ENCODE peak calls at places on chromosomes 13 and 19, in eight cellular contexts. J is HCT116, U is OCI-LY7, F is hepatocyte, X is neural progenitor cell, P is GM23338, V is PC-3, D is SK-N-SH. H is an unnamed sample.

GRCh38 chr13:108176685-108177274 is 38.6 kb downstream of the LIG4 start:
- DNase-seq in J (peak), U (peak), F (peak), X (peak), P (peak), V (peak), D (peak), H (no peak)

GRCh38 chr19:1491849-1492170 is 829 bp downstream of the REEP6 start:
- DNase-seq in J (no peak), U (no peak), F (no peak), X (no peak), P (no peak), V (peak), D (no peak), H (no peak)

GRCh38 chr19:32480321-32480720 is 74.8 kb downstream of the DPY19L3 start:
- DNase-seq in J (no peak), U (no peak), F (no peak), X (no peak), P (no peak), V (no peak), D (no peak), H (no peak)

GRCh38 chr13:110279684-110280083 is 27.3 kb downstream of the COL4A1 start:
- DNase-seq in J (no peak), U (no peak), F (no peak), X (no peak), P (no peak), V (no peak), D (no peak), H (no peak)

GRCh38 chr13:112532837-112533745 is 54.9 kb downstream of the TUBGCP3 start:
- DNase-seq in J (no peak), U (no peak), F (no peak), X (no peak), P (no peak), V (no peak), D (peak), H (no peak)

GRCh38 chr13:101307181-101307701 is 109.1 kb downstream of the NALCN start:
- DNase-seq in J (no peak), U (no peak), F (peak), X (no peak), P (no peak), V (no peak), D (no peak), H (no peak)

GRCh38 chr19:35757231-35757748 is 461 bp upstream of the HSPB6 start:
- DNase-seq in J (no peak), U (no peak), F (peak), X (peak), P (peak), V (peak), D (peak), H (no peak)

GRCh38 chr19:16017138-16017490 is 59.2 kb upstream of the TPM4 start:
- DNase-seq in J (no peak), U (no peak), F (no peak), X (no peak), P (no peak), V (no peak), D (peak), H (no peak)

GRCh38 chr19:35040826-35041547 is 534 bp upstream of the HPN start:
- DNase-seq in J (no peak), U (no peak), F (peak), X (peak), P (peak), V (no peak), D (no peak), H (no peak)

GRCh38 chr13:41942462-41943094 is 18.3 kb downstream of the VWA8 start:
- DNase-seq in J (no peak), U (peak), F (peak), X (peak), P (peak), V (peak), D (no peak), H (no peak)

GRCh38 chr13:75452564-75452963 is 29.4 kb downstream of the TBC1D4 start:
- DNase-seq in J (no peak), U (no peak), F (no peak), X (no peak), P (no peak), V (no peak), D (no peak), H (no peak)

GRCh38 chr19:11499327-11499726 is 6.3 kb downstream of the ZNF653 start:
- DNase-seq in J (no peak), U (no peak), F (no peak), X (no peak), P (no peak), V (no peak), D (no peak), H (no peak)

GRCh38 chr19:56405062-56405461 is 930 bp downstream of the ZNF583 start:
- DNase-seq in J (no peak), U (no peak), F (no peak), X (no peak), P (no peak), V (no peak), D (no peak), H (no peak)

GRCh38 chr19:2426661-2427322 is 594 bp downstream of the TIMM13 start:
- DNase-seq in J (peak), U (peak), F (peak), X (peak), P (peak), V (peak), D (peak), H (peak)

GRCh38 chr19:10760268-10760944 is 42.5 kb downstream of the DNM2 start:
- DNase-seq in J (peak), U (peak), F (peak), X (no peak), P (no peak), V (peak), D (no peak), H (no peak)

GRCh38 chr13:35687336-35687735 is 210.8 kb upstream of the MAB21L1 start:
- DNase-seq in J (no peak), U (no peak), F (no peak), X (no peak), P (no peak), V (no peak), D (no peak), H (no peak)

GRCh38 chr19:571127-571974 is 1.0 kb upstream of the BSG start:
- DNase-seq in J (no peak), U (peak), F (peak), X (peak), P (peak), V (peak), D (no peak), H (peak)

GRCh38 chr19:10836478-10837325 is 690 bp upstream of the TMED1 start:
- DNase-seq in J (peak), U (peak), F (peak), X (no peak), P (peak), V (no peak), D (no peak), H (peak)

GRCh38 chr19:55467236-55468053 is 2.9 kb upstream of the C19orf85 start:
- DNase-seq in J (no peak), U (peak), F (peak), X (peak), P (peak), V (peak), D (peak), H (peak)

GRCh38 chr13:29771247-29771646 is 79.2 kb downstream of the UBL3 start:
- DNase-seq in J (peak), U (peak), F (peak), X (peak), P (peak), V (peak), D (peak), H (peak)

GRCh38 chr13:49082653-49083536 is 107.2 kb downstream of the FNDC3A start:
- DNase-seq in J (no peak), U (no peak), F (no peak), X (no peak), P (no peak), V (no peak), D (no peak), H (no peak)

GRCh38 chr13:70173236-70173959 is 65.1 kb upstream of the KLHL1 start:
- DNase-seq in J (no peak), U (no peak), F (no peak), X (no peak), P (peak), V (no peak), D (no peak), H (no peak)

GRCh38 chr13:114166381-114167131 is 12.5 kb upstream of the CFAP97D2 start:
- DNase-seq in J (no peak), U (no peak), F (no peak), X (no peak), P (no peak), V (no peak), D (peak), H (no peak)

GRCh38 chr19:1275976-1276619 is 768 bp downstream of the FAM174C start:
- DNase-seq in J (no peak), U (no peak), F (no peak), X (no peak), P (no peak), V (no peak), D (no peak), H (no peak)

GRCh38 chr13:39370554-39370953 is 232.4 kb downstream of the LHFPL6 start:
- DNase-seq in J (no peak), U (no peak), F (peak), X (no peak), P (no peak), V (no peak), D (no peak), H (no peak)

GRCh38 chr19:12664406-12665280 is 1.9 kb downstream of the MAN2B1 start:
- DNase-seq in J (no peak), U (peak), F (no peak), X (peak), P (peak), V (no peak), D (peak), H (no peak)

GRCh38 chr13:111909971-111910671 is 156.8 kb upstream of the SOX1 start:
- DNase-seq in J (no peak), U (no peak), F (peak), X (no peak), P (no peak), V (no peak), D (no peak), H (no peak)

GRCh38 chr19:35451278-35452096 is 3.4 kb downstream of the FFAR2 start:
- DNase-seq in J (no peak), U (peak), F (no peak), X (no peak), P (no peak), V (no peak), D (no peak), H (peak)

GRCh38 chr19:57903298-57904174 is 12.9 kb downstream of the ZNF417 start:
- DNase-seq in J (peak), U (peak), F (peak), X (peak), P (peak), V (peak), D (peak), H (no peak)

GRCh38 chr19:40803857-40804782 is 5.1 kb downstream of the EGLN2 start:
- DNase-seq in J (no peak), U (peak), F (no peak), X (no peak), P (peak), V (peak), D (no peak), H (peak)

GRCh38 chr19:13902993-13903555 is 2.8 kb downstream of the BRME1 start:
- DNase-seq in J (no peak), U (peak), F (no peak), X (no peak), P (peak), V (peak), D (peak), H (peak)

GRCh38 chr13:46664195-46664594 is 111.2 kb downstream of the LRCH1 start:
- DNase-seq in J (no peak), U (no peak), F (no peak), X (no peak), P (no peak), V (no peak), D (no peak), H (no peak)

GRCh38 chr19:54133312-54133956 is 4.1 kb upstream of the CNOT3 start:
- DNase-seq in J (peak), U (no peak), F (peak), X (peak), P (peak), V (peak), D (no peak), H (peak)

GRCh38 chr19:47021536-47022139 is 2.0 kb downstream of the NPAS1 start:
- DNase-seq in J (no peak), U (no peak), F (peak), X (peak), P (peak), V (no peak), D (peak), H (no peak)

DNA sequence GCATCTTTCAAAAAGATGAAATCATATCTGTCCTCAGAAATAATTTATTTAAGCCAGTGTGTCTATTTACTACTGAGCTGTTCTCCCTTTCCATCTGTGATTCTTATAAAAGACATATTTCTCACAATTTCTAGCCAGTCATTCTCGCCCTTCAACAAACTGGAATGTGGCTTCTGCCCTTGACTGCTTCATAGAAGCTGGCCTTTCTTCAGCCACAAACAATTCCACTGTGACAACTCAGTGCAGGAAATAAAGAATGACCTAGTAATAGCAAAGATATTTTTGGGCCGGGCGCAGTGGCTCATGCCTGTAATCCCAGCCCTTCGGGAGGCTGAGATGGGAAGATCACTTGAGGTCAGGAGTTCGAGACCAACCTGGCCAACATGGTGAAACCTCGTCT is 655.5 kb downstream of the PCDH9 start:
- DNase-seq in J (no peak), U (no peak), F (no peak), X (no peak), P (no peak), V (no peak), D (no peak), H (no peak)
- TF ChIP-seq EZH2phosphoT487 in J (no peak), U (no peak), F (no peak), X (no peak), P (no peak), V (no peak), D (no peak), H (no peak)

DNA sequence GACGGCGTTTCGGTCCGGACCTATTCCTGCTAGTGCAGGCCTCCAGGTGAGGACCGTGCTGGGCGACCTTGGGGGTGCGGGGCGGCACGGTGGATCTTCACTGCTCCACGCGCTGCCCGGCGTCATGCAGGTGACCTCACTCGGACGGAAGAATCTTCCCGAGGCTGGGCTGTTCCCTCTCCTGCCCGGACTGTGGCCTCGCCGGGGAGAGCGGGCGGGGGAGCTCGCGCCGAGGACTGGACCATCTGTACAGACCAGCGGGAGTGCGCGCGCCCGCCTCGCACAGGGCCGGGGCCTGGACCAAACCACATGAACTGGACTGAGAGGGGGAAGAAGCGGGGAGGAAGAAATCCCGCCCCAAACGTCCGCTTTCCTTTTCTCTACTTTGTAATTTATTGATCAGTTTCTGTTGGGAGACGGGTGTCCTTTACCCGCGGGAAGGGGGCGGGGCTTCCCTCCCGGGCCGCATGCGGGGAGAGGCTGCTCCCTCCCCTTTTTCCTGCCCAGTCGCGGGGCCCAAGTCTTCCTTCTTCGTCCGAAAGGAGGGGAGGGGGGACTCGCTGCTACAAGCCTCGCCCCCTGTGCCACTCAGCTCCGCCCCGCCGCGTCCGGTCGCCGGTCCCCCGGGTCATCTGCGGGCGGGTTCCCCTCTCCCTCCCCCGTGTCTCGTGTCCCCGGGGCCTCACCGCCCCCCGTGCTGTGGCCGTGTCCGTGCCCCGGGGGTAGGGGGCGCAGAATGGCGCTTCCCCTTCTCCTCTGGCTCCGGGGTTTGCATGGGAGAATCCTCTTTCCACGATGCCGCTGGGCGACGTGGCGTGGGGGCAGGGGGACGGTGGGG is 4.9 kb downstream of the HRC start:
- DNase-seq in J (peak), U (peak), F (peak), X (peak), P (peak), V (peak), D (peak), H (peak)
- H2AFZ ChIP-seq in J (no peak), U (peak), F (peak), X (peak), P (peak), V (peak), D (peak), H (peak)

GRCh38 chr13:37978680-37979079 is 109.1 kb upstream of the TRPC4 start:
- DNase-seq in J (no peak), U (no peak), F (no peak), X (no peak), P (no peak), V (no peak), D (no peak), H (no peak)

GRCh38 chr13:37985281-37985680 is 115.7 kb upstream of the TRPC4 start:
- DNase-seq in J (no peak), U (no peak), F (no peak), X (no peak), P (no peak), V (no peak), D (no peak), H (no peak)

GRCh38 chr13:37981932-37982331 is 112.4 kb upstream of the TRPC4 start:
- DNase-seq in J (no peak), U (no peak), F (no peak), X (no peak), P (no peak), V (no peak), D (no peak), H (no peak)

DNA sequence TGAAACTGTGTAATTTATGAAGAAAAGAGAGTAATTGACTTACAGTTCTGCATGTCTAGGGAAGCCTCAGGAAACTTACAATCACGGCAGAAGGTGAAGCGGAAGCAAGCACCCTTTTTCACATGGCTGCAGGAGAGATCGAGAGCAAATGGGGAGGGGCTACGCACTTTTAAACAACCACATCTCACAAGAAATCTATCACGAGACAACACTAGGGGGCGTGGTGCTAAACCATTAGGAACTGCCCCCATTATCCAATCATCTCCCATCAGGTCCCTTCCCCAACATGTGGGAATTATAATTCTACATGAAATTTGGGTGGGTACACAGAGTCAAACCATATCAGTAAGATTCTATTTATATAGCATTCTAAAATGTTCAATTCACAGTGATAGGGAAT is 114.8 kb upstream of the TRPC4 start:
- DNase-seq in J (no peak), U (no peak), F (no peak), X (peak), P (peak), V (no peak), D (no peak), H (no peak)
- TF ChIP-seq CTCF in J (no peak), U (peak), F (no peak), X (peak), P (peak), V (no peak), D (peak), H (no peak)

DNA sequence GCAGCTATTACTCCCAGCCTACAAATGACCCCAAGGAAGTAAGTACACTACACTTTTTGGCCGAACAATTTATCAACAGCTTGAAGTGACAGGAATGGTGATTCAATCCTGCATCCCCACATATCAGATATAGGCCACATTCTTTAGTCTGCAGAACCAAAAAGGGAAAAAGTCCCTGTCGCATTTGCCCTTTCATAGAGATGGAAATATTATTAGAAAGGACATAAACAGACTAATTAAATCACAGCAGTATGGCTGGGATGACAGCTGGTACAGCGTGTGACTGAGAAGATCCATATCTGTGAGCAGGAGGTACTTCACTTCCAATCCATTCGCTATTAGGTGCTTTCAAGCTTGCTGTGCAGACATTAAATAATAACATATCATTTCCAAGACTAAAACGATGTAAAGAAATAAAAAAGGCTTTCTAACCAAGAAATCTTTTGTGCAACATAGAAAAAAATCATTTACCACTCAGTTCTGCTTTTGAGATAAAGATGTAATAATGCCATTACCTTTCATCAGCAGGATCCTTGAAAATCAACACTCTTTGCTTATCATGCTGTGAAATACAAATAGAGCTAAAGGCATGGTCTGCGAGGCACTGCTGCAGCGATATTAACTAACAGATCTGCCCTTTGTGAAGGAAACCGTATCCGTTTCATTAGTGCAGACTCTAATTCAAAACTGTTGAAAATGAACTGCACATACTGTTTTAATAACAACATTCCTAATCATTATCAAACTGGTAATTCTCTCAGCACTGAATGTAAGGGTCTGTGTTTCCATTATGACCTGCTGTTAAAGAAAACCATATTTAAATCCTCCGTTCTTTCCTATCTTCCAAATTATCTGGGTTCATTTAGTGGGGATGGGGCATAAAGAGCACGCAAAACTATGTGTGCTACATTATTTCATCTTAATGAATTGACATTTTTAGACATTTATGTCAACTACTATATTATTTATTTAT is 245.6 kb downstream of the DACH1 start:
- DNase-seq in J (no peak), U (no peak), F (no peak), X (no peak), P (peak), V (no peak), D (peak), H (no peak)
- TF ChIP-seq EZH2phosphoT487 in J (no peak), U (no peak), F (no peak), X (no peak), P (no peak), V (no peak), D (no peak), H (no peak)

H was measured in MM.1S.